ENCODE peak calls at places on chromosomes 11 and 22, in four cellular contexts. E, R, M and F are unnamed samples.
A peak's percentile ranks its signal among the peaks of the same experiment; 100 is the strongest.

GRCh38 chr11:133326849-133327248 is 205.5 kb downstream of the OPCML start:
- DNase-seq in R (no peak), M (no peak), E (no peak), F (no peak)

GRCh38 chr11:117189191-117189940 is 9.8 kb upstream of the TAGLN start:
- DNase-seq in R (no peak), E (no peak), M (no peak), F (peak; percentile 68)

GRCh38 chr11:79045811-79046304 is 395.0 kb downstream of the TENM4 start:
- DNase-seq in M (no peak), R (peak; percentile 46), E (no peak), F (no peak)

GRCh38 chr22:35687461-35687860 is 30.2 kb upstream of the APOL5 start:
- DNase-seq in E (no peak), R (no peak), M (no peak), F (no peak)

GRCh38 chr11:7512525-7513209 is 1.1 kb upstream of the PPFIBP2 start:
- DNase-seq in E (no peak), R (no peak), M (no peak), F (peak; percentile 91)

GRCh38 chr11:64120951-64121569 is 44.9 kb downstream of the MACROD1 start:
- DNase-seq in M (no peak), E (no peak), R (no peak), F (peak; percentile 96)

GRCh38 chr11:126461096-126461440 is 105.6 kb downstream of the ST3GAL4 start:
- DNase-seq in E (no peak), R (no peak), M (no peak), F (peak; percentile 68)

GRCh38 chr11:109695696-109696095 is 273.7 kb downstream of the C11orf87 start:
- DNase-seq in M (no peak), E (no peak), R (no peak), F (peak; percentile 3)

GRCh38 chr11:61841636-61842332 is 13.7 kb downstream of the FADS2 start:
- DNase-seq in R (no peak), M (no peak), E (no peak), F (no peak)

GRCh38 chr22:25749420-25750169 is 7.6 kb downstream of the MYO18B start:
- DNase-seq in M (no peak), R (no peak), E (no peak), F (no peak)

GRCh38 chr11:96713301-96713700 is 323.5 kb downstream of the JRKL start:
- DNase-seq in R (no peak), E (no peak), M (no peak), F (no peak)

GRCh38 chr11:94768602-94769511 is 701 bp downstream of the AMOTL1 start:
- DNase-seq in E (peak; percentile 55), R (peak; percentile 63), M (no peak), F (no peak)

GRCh38 chr22:40588726-40589125 is 47.8 kb downstream of the MRTFA start:
- DNase-seq in R (no peak), M (no peak), E (peak; percentile 37), F (no peak)

GRCh38 chr11:108697872-108698473 is 33.1 kb downstream of the DDX10 start:
- DNase-seq in M (peak; percentile 51), R (peak; percentile 68), E (peak; percentile 79), F (no peak)

GRCh38 chr11:119120639-119121007 is 757 bp upstream of the HINFP start:
- DNase-seq in E (peak; percentile 46), M (no peak), R (peak; percentile 56), F (peak; percentile 82)

GRCh38 chr11:12986194-12986898 is 22.8 kb upstream of the RASSF10 start:
- DNase-seq in R (no peak), M (no peak), E (no peak), F (no peak)

GRCh38 chr11:119103793-119104192 is 2.1 kb upstream of the DPAGT1 start:
- DNase-seq in R (no peak), M (no peak), E (no peak), F (peak; percentile 36)

GRCh38 chr11:17596711-17597110 is 49.7 kb downstream of the OTOG start:
- DNase-seq in R (no peak), E (no peak), M (no peak), F (no peak)

GRCh38 chr11:47861762-47862161 is 13.6 kb upstream of the NUP160 start:
- DNase-seq in M (no peak), E (peak; percentile 70), R (no peak), F (no peak)

GRCh38 chr11:134043821-134044420 is 25.0 kb upstream of the JAM3 start:
- DNase-seq in M (no peak), E (no peak), R (no peak), F (no peak)

GRCh38 chr11:124865902-124866851 is 945 bp downstream of the ROBO3 start:
- DNase-seq in E (peak; percentile 30), R (peak; percentile 83), M (no peak), F (peak; percentile 96)

GRCh38 chr11:17722000-17722643 is 2.8 kb downstream of the MYOD1 start:
- DNase-seq in R (peak; percentile 70), M (no peak), E (peak; percentile 60), F (peak; percentile 97)

GRCh38 chr11:45918331-45918941 is 759 bp upstream of the PEX16 start:
- DNase-seq in R (peak; percentile 79), E (peak; percentile 70), M (peak; percentile 74), F (peak; percentile 100)

GRCh38 chr11:128846985-128847384 is 20.1 kb downstream of the KCNJ1 start:
- DNase-seq in M (no peak), R (no peak), E (no peak), F (no peak)

GRCh38 chr11:113184498-113184897 is 129.9 kb upstream of the TTC12 start:
- DNase-seq in E (peak; percentile 75), R (no peak), M (no peak), F (peak; percentile 84)

GRCh38 chr11:59555601-59556114 is 44.3 kb downstream of the OR4D9 start:
- DNase-seq in E (no peak), R (no peak), M (no peak), F (no peak)

GRCh38 chr11:130166457-130166784 is 6.8 kb downstream of the ST14 start:
- DNase-seq in M (no peak), R (no peak), E (peak; percentile 99), F (peak; percentile 98)

GRCh38 chr11:29317669-29318068 is 699.2 kb downstream of the KCNA4 start:
- DNase-seq in M (no peak), R (no peak), E (no peak), F (peak; percentile 76)

GRCh38 chr11:69480547-69481392 is 693 bp upstream of the LINC01488 start:
- DNase-seq in E (no peak), R (no peak), M (no peak), F (peak; percentile 82)

GRCh38 chr11:109338131-109338530 is 83.9 kb upstream of the C11orf87 start:
- DNase-seq in R (no peak), M (no peak), E (no peak), F (peak; percentile 15)

GRCh38 chr11:468036-468435 is 18.0 kb downstream of the PTDSS2 start:
- DNase-seq in R (no peak), M (no peak), E (no peak), F (peak; percentile 11)
- H3K4me2 ChIP-seq in R (no peak overlapping the region), M (no peak overlapping the region), E (no peak overlapping the region), F (no peak overlapping the region)

GRCh38 chr11:74909363-74909762 is 39.5 kb downstream of the XRRA1 start:
- DNase-seq in M (no peak), R (no peak), E (no peak), F (no peak)
- H3K4me1 ChIP-seq in M (no peaks in the 10 kb centered on the region), R (no peaks in the 10 kb centered on the region), E (no peaks in the 10 kb centered on the region), F (no peaks in the 10 kb centered on the region)

DNA sequence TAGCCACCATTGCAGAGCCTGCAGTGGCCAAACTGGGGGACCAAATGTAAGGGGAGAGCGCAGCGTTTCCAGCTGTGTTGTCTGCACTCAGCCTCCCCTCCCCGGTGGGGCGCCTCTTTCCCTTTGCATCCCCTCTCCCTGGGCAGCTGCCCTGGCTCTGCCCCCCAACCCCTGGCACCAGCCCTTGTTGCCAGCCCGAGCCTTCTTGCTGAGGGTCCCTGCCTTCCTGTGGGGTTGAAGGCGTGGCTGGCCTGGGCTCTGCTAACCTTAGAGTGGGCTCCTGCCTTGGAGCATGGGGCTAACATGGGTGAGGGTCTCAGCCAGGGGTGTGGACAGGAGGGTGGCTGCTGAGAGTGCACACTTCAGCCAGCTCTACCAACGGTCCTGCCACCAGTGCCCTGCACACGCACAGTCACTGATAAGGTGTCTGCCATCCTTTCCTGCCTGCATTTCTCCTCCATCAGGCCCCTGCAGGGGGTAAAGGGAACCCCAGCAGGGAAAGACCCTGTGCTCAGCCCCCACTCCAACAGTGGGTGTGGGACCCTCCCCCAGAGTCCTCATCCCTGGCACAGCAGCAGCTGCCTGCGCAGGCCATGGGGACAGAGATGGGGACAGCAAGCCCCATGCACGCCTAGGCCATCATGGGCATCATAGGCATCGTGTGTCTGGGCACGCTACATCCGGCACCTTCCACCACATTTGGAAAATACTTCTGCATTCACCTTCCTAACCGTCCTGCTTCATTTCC is 43.5 kb downstream of the CERK start:
- DNase-seq in R (no peak), E (no peak), M (no peak), F (peak; percentile 59)
- H3K4me2 ChIP-seq in R (no peak overlapping the region), E (no peak overlapping the region), M (no peak overlapping the region), F (no peak overlapping the region)

DNA sequence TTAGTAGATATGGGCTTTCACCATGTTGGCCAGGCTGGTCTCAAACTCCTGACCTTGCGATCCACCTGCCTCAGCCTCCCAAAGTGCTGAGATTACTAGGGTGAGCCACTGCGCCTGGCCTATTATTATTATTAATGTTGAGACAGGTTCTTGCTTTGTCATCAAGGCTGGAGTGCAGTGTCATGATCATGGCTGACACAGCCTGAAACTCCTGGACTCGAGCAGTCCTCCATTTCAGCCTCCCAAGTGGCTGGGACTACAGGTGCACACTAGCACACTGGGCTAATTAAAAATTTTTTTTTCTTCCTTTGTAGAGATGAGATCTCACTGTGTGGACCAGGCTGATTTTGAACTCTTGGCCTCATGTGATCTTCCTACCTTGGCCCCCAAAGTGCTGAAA is 102.0 kb downstream of the STIM1 start:
- DNase-seq in R (no peak), E (no peak), M (no peak), F (no peak)
- H3K4me1 ChIP-seq in R (no peaks in the 10 kb centered on the region), E (peaks cover 48% of the 10 kb centered on the region), M (peaks cover 21% of the 10 kb centered on the region), F (peaks cover 30% of the 10 kb centered on the region)

GRCh38 chr11:131618203-131618602 is 247.8 kb downstream of the NTM start:
- DNase-seq in E (no peak), M (no peak), R (no peak), F (no peak)
- H3K4me2 ChIP-seq in E (no peak overlapping the region), M (no peak overlapping the region), R (no peak overlapping the region), F (no peak overlapping the region)

GRCh38 chr22:42700355-42700754 is 20.3 kb downstream of the A4GALT start:
- DNase-seq in E (no peak), R (no peak), M (no peak), F (peak; percentile 31)

GRCh38 chr22:42702675-42703074 is 18.0 kb downstream of the A4GALT start:
- DNase-seq in R (no peak), E (no peak), M (no peak), F (peak; percentile 34)

GRCh38 chr22:42699953-42700352 is 20.7 kb downstream of the A4GALT start:
- DNase-seq in E (no peak), R (no peak), M (no peak), F (no peak)

GRCh38 chr22:42700901-42701300 is 19.8 kb downstream of the A4GALT start:
- DNase-seq in M (no peak), R (no peak), E (no peak), F (peak; percentile 19)

GRCh38 chr22:42701694-42702093 is 19.0 kb downstream of the A4GALT start:
- DNase-seq in R (no peak), E (no peak), M (no peak), F (peak; percentile 31)
- H3K4me1 ChIP-seq in R (no peaks in the 10 kb centered on the region), E (no peaks in the 10 kb centered on the region), M (no peaks in the 10 kb centered on the region), F (peaks cover 17% of the 10 kb centered on the region)

GRCh38 chr11:123510579-123510905 is 80.5 kb downstream of the GRAMD1B start:
- DNase-seq in R (no peak), E (no peak), M (no peak), F (no peak)
- H3K4me2 ChIP-seq in R (no peak overlapping the region), E (peak overlapping the region; percentile 37), M (no peak overlapping the region), F (peak overlapping the region; percentile 74)